ENCODE peak calls at places on chromosomes 16 and 17, in five cellular contexts. S is K562, G is GM12878, O is sigmoid colon, Y is SK-N-SH. L is an unnamed sample.

GRCh38 chr17:56896968-56897359 is 16.9 kb downstream of the TRIM25 start:
- DNase-seq in O (no peak), G (no peak), S (no peak), Y (no peak), L (no peak)

GRCh38 chr17:43418441-43419374 is 19.9 kb downstream of the ARL4D start:
- DNase-seq in Y (no peak), G (no peak), S (peak; percentile 21), O (peak; percentile 92), L (no peak)

GRCh38 chr17:44672479-44673093 is 16.3 kb downstream of the MEIOC start:
- DNase-seq in O (no peak), S (peak; percentile 26), Y (peak; percentile 34), G (no peak), L (no peak)

GRCh38 chr16:56667581-56668571 is at the start of gene MT1G:
- DNase-seq in Y (peak; percentile 57), O (peak; percentile 80), S (no peak), G (no peak), L (no peak)

GRCh38 chr16:4263504-4264436 is 9.1 kb downstream of the TFAP4 start:
- DNase-seq in O (peak; percentile 96), Y (peak; percentile 99), S (peak; percentile 95), G (no peak), L (peak; percentile 92)

GRCh38 chr17:43378766-43379165 is 20.0 kb upstream of the ARL4D start:
- DNase-seq in S (no peak), O (no peak), G (no peak), Y (no peak), L (no peak)

GRCh38 chr17:61404702-61405046 is 5.0 kb downstream of the TBX2 start:
- DNase-seq in O (peak; percentile 62), S (no peak), Y (peak; percentile 42), G (no peak), L (no peak)

GRCh38 chr17:81865733-81866439 is 5.3 kb downstream of the ARHGDIA start:
- DNase-seq in O (no peak), G (no peak), S (no peak), Y (peak; percentile 23), L (no peak)

GRCh38 chr16:15880909-15881308 is 7.5 kb downstream of the CEP20 start:
- DNase-seq in O (no peak), G (no peak), S (no peak), Y (no peak), L (no peak)

GRCh38 chr17:80892900-80893603 is 98.6 kb upstream of the CHMP6 start:
- DNase-seq in S (no peak), Y (no peak), O (no peak), G (no peak), L (no peak)

GRCh38 chr17:67435122-67435521 is 58.0 kb downstream of the PITPNC1 start:
- DNase-seq in S (no peak), Y (no peak), O (no peak), G (no peak), L (no peak)

GRCh38 chr17:8022358-8023038 is 16.4 kb upstream of the ALOX15B start:
- DNase-seq in Y (no peak), S (no peak), G (no peak), O (peak; percentile 17), L (no peak)

GRCh38 chr17:78111012-78111726 is 17.4 kb downstream of the TMC6 start:
- DNase-seq in Y (no peak), O (peak; percentile 58), S (no peak), G (no peak), L (no peak)

GRCh38 chr16:57315401-57315800 is 30.9 kb upstream of the PLLP start:
- DNase-seq in S (no peak), Y (no peak), O (peak; percentile 45), G (no peak), L (peak; percentile 53)

GRCh38 chr16:72043539-72043938 is 10.8 kb upstream of the HP start:
- DNase-seq in S (no peak), G (no peak), O (no peak), Y (no peak), L (no peak)

GRCh38 chr17:70172449-70172848 is 3.1 kb downstream of the KCNJ2 start:
- DNase-seq in Y (no peak), S (no peak), G (no peak), O (no peak), L (no peak)

GRCh38 chr16:84048871-84049270 is 6.3 kb upstream of the SLC38A8 start:
- DNase-seq in O (peak; percentile 47), Y (no peak), S (no peak), G (no peak), L (no peak)

GRCh38 chr17:80376531-80376930 is 38.4 kb upstream of the ENDOV start:
- DNase-seq in Y (no peak), S (no peak), G (no peak), O (no peak), L (no peak)

GRCh38 chr17:4849011-4849536 is 15.9 kb downstream of the MINK1 start:
- DNase-seq in S (no peak), Y (no peak), G (no peak), O (no peak), L (no peak)

GRCh38 chr16:17828012-17828411 is 357.3 kb upstream of the XYLT1 start:
- DNase-seq in S (no peak), G (no peak), Y (no peak), O (no peak), L (no peak)

GRCh38 chr17:39679521-39680192 is 8.2 kb downstream of the PGAP3 start:
- DNase-seq in O (no peak), G (no peak), S (no peak), Y (no peak), L (no peak)

GRCh38 chr16:25177831-25178688 is 38.7 kb upstream of the AQP8 start:
- DNase-seq in G (no peak), O (no peak), S (no peak), Y (no peak), L (no peak)

GRCh38 chr16:48318630-48319029 is 66.6 kb downstream of the SIAH1 start:
- DNase-seq in S (no peak), Y (no peak), G (peak; percentile 23), O (no peak), L (no peak)

GRCh38 chr16:12210258-12210880 is 233.8 kb downstream of the SNX29 start:
- DNase-seq in G (no peak), Y (no peak), S (no peak), O (no peak), L (no peak)

GRCh38 chr17:73533801-73534574 is 110.3 kb downstream of the SDK2 start:
- DNase-seq in Y (no peak), O (no peak), G (no peak), S (no peak), L (no peak)

GRCh38 chr16:1361685-1362360 is 10.1 kb downstream of the GNPTG start:
- DNase-seq in G (no peak), O (no peak), Y (no peak), S (no peak), L (no peak)

GRCh38 chr17:16969931-16970906 is 1.7 kb downstream of the TNFRSF13B start:
- DNase-seq in O (peak; percentile 47), S (no peak), G (no peak), Y (no peak), L (peak; percentile 70)

DNA sequence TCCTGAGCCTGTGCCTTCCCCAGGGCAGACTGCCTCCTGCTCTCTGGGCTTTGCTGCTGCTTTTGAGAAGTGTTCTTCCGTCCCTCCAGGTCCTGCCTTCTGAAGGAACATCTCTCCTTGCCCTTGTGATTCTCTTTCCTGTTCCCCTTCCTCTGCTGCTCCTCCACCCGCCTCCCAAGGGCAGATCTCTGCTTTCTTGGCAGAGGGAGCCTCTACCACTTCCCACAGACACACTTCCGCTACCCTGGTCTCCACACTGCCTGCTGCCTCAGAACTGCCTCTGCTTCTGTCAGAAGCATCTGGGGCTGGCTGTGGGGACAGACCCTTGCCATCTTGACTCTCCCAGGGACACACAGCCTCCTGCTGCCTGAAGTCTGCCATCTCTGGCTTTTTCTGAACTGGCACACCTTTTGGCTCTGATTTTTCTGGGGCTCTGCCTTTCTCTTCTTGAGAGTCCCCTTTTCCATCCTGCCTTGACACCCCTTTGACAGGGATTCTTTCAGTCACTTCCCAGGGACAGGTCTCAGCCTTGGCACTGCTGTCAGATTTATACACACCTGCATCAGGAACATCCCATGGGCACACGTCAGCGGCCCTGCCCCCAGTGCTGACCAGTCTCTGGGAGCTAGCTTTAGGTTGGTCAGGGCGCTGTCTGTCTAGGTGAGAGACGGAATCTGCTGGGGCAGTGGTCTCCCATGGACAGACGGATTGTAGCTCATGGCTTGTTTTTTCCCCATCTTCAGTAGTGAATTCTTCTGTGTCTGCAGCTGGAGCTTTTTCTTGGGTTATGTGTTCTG is 16.6 kb downstream of the GPR179 start:
- DNase-seq in S (no peak), O (no peak), G (no peak), Y (peak; percentile 14), L (no peak)
- TF ChIP-seq POLR2AphosphoS5 in S (no peak), O (no peak), G (no peak), Y (no peak), L (no peak)

GRCh38 chr17:59357219-59357699 is 25.8 kb downstream of the YPEL2 start:
- DNase-seq in Y (no peak), G (no peak), O (no peak), S (no peak), L (no peak)
- H3K4me1 ChIP-seq in Y (peaks cover 17% of the 10 kb centered on the region), G (peaks cover 22% of the 10 kb centered on the region), O (peaks cover 94% of the 10 kb centered on the region), S (no peaks in the 10 kb centered on the region), L (peaks cover 99% of the 10 kb centered on the region)

DNA sequence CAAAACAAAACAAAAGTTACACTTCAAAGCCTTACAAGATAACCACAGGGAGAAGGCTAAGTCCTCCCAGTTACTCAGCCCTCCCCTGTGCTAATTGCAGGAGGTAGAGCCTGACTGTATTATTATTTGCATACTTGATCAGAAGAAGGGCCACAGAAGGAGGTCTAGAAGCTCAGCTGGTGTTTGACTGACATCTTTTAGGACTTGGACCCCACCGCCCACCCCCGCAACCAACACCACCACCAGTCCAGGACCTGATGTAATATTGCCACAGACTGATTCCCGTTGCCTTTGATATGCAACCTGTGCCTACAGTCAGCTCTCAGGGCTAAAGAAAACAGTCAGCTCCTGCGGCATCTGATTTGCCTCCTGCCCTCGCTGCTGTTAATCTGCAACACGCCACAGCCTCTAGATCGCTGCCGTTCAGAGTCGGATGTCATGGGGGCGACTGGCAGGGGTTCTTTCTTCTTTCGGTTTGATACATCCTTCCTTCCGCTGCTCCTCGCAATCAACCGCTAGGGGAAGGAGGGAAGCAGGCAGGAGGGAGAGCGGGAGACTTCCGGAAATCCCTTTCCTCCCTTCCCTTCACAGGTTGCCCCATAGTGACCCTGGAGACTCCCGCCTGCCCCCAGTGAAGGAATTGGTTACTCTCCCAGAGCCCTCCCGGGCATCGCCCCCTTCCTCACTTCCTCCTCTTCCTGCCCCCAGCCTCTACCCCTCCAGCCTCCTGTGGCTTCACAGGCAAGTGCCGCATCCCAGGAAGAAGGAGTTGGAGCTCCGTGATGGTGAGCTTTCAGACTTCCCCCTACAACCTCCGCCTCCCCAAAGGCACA is 90.5 kb upstream of the SOX9 start:
- DNase-seq in S (no peak), O (no peak), G (peak; percentile 71), Y (no peak), L (no peak)
- TF ChIP-seq EP300 in S (no peak), O (no peak), G (no peak), Y (no peak), L (no peak)

GRCh38 chr17:49045376-49045775 is 48.2 kb downstream of the IGF2BP1 start:
- DNase-seq in S (no peak), O (no peak), Y (no peak), G (no peak), L (no peak)
- TF ChIP-seq POLR2AphosphoS5 in S (no peak), O (no peak), Y (no peak), G (no peak), L (no peak)